ENCODE peak calls at places on chromosomes 1 and 21, in ten cellular contexts. One of them, this sample, is unnamed.

GRCh38 chr1:51236548-51237312 is 657 bp downstream of the RNF11 start:
- DNase-seq in cardiac muscle cell: peak; percentile 44
- DNase-seq in PC-3: peak; percentile 26
- DNase-seq in transverse colon: peak; percentile 59
- DNase-seq in body of pancreas: peak; percentile 57
- DNase-seq in breast epithelium: peak; percentile 61
- DNase-seq in psoas muscle: peak; percentile 38
- DNase-seq in stomach: peak; percentile 44
- DNase-seq in H1: no peak
- DNase-seq in OCI-LY7: peak; percentile 15
- DNase-seq in this sample: peak; percentile 54

GRCh38 chr1:3836421-3836820 is 20.6 kb downstream of the CEP104 start:
- DNase-seq in cardiac muscle cell: peak; percentile 6
- DNase-seq in PC-3: no peak
- DNase-seq in transverse colon: no peak
- DNase-seq in body of pancreas: no peak
- DNase-seq in breast epithelium: no peak
- DNase-seq in psoas muscle: no peak
- DNase-seq in stomach: no peak
- DNase-seq in H1: no peak
- DNase-seq in OCI-LY7: no peak
- DNase-seq in this sample: no peak

GRCh38 chr1:33519240-33519884 is 46.9 kb downstream of the ZSCAN20 start:
- DNase-seq in cardiac muscle cell: no peak
- DNase-seq in PC-3: no peak
- DNase-seq in transverse colon: no peak
- DNase-seq in body of pancreas: no peak
- DNase-seq in breast epithelium: no peak
- DNase-seq in psoas muscle: no peak
- DNase-seq in stomach: no peak
- DNase-seq in H1: no peak
- DNase-seq in OCI-LY7: no peak
- DNase-seq in this sample: no peak

GRCh38 chr21:32442566-32443318 is 30.2 kb downstream of the EVA1C start:
- DNase-seq in cardiac muscle cell: peak; percentile 69
- DNase-seq in PC-3: peak; percentile 28
- DNase-seq in transverse colon: no peak
- DNase-seq in body of pancreas: no peak
- DNase-seq in breast epithelium: no peak
- DNase-seq in psoas muscle: no peak
- DNase-seq in stomach: no peak
- DNase-seq in H1: no peak
- DNase-seq in OCI-LY7: no peak
- DNase-seq in this sample: no peak

GRCh38 chr21:37358392-37358791 is 8.2 kb upstream of the DYRK1A start:
- DNase-seq in cardiac muscle cell: peak; percentile 64
- DNase-seq in PC-3: no peak
- DNase-seq in transverse colon: no peak
- DNase-seq in body of pancreas: no peak
- DNase-seq in breast epithelium: no peak
- DNase-seq in psoas muscle: no peak
- DNase-seq in stomach: no peak
- DNase-seq in H1: no peak
- DNase-seq in OCI-LY7: no peak
- DNase-seq in this sample: no peak

GRCh38 chr1:21927531-21928237 is 9.4 kb downstream of the HSPG2 start:
- DNase-seq in cardiac muscle cell: no peak
- DNase-seq in PC-3: no peak
- DNase-seq in transverse colon: peak; percentile 92
- DNase-seq in body of pancreas: peak; percentile 30
- DNase-seq in breast epithelium: no peak
- DNase-seq in psoas muscle: peak; percentile 81
- DNase-seq in stomach: peak; percentile 67
- DNase-seq in H1: no peak
- DNase-seq in OCI-LY7: no peak
- DNase-seq in this sample: no peak

GRCh38 chr1:186483561-186483960 is 22.6 kb upstream of the PDC start:
- DNase-seq in cardiac muscle cell: no peak
- DNase-seq in PC-3: no peak
- DNase-seq in transverse colon: no peak
- DNase-seq in body of pancreas: no peak
- DNase-seq in breast epithelium: no peak
- DNase-seq in psoas muscle: no peak
- DNase-seq in stomach: no peak
- DNase-seq in H1: no peak
- DNase-seq in OCI-LY7: no peak
- DNase-seq in this sample: no peak

GRCh38 chr1:187244623-187245022 is 415.9 kb downstream of the PLA2G4A start:
- DNase-seq in cardiac muscle cell: peak; percentile 8
- DNase-seq in PC-3: peak; percentile 56
- DNase-seq in transverse colon: no peak
- DNase-seq in body of pancreas: no peak
- DNase-seq in breast epithelium: peak; percentile 54
- DNase-seq in psoas muscle: no peak
- DNase-seq in stomach: no peak
- DNase-seq in H1: no peak
- DNase-seq in OCI-LY7: no peak
- DNase-seq in this sample: no peak

GRCh38 chr1:179087665-179088064 is 5.8 kb downstream of the TOR3A start:
- DNase-seq in cardiac muscle cell: peak; percentile 29
- DNase-seq in PC-3: no peak
- DNase-seq in transverse colon: peak; percentile 36
- DNase-seq in body of pancreas: peak; percentile 25
- DNase-seq in breast epithelium: no peak
- DNase-seq in psoas muscle: no peak
- DNase-seq in stomach: no peak
- DNase-seq in H1: peak; percentile 85
- DNase-seq in OCI-LY7: peak; percentile 19
- DNase-seq in this sample: peak; percentile 58

GRCh38 chr1:154141240-154141639 is 13.6 kb downstream of the NUP210L start:
- DNase-seq in cardiac muscle cell: peak; percentile 41
- DNase-seq in PC-3: peak; percentile 37
- DNase-seq in transverse colon: no peak
- DNase-seq in body of pancreas: no peak
- DNase-seq in breast epithelium: no peak
- DNase-seq in psoas muscle: no peak
- DNase-seq in stomach: no peak
- DNase-seq in H1: no peak
- DNase-seq in OCI-LY7: no peak
- DNase-seq in this sample: no peak

GRCh38 chr1:221625026-221625425 is 116.9 kb downstream of the DUSP10 start:
- DNase-seq in cardiac muscle cell: no peak
- DNase-seq in PC-3: no peak
- DNase-seq in transverse colon: no peak
- DNase-seq in body of pancreas: no peak
- DNase-seq in breast epithelium: no peak
- DNase-seq in psoas muscle: no peak
- DNase-seq in stomach: no peak
- DNase-seq in H1: no peak
- DNase-seq in OCI-LY7: no peak
- DNase-seq in this sample: no peak

GRCh38 chr1:54256756-54257155 is 56.8 kb downstream of the MRPL37 start:
- DNase-seq in cardiac muscle cell: no peak
- DNase-seq in PC-3: no peak
- DNase-seq in transverse colon: peak; percentile 24
- DNase-seq in body of pancreas: no peak
- DNase-seq in breast epithelium: no peak
- DNase-seq in psoas muscle: no peak
- DNase-seq in stomach: no peak
- DNase-seq in H1: no peak
- DNase-seq in OCI-LY7: no peak
- DNase-seq in this sample: peak; percentile 84

GRCh38 chr1:207282049-207282448 is 39.4 kb upstream of the CD55 start:
- DNase-seq in cardiac muscle cell: peak; percentile 21
- DNase-seq in PC-3: peak; percentile 85
- DNase-seq in transverse colon: no peak
- DNase-seq in body of pancreas: no peak
- DNase-seq in breast epithelium: no peak
- DNase-seq in psoas muscle: no peak
- DNase-seq in stomach: no peak
- DNase-seq in H1: no peak
- DNase-seq in OCI-LY7: no peak
- DNase-seq in this sample: no peak

GRCh38 chr1:19547814-19548213 is 62.5 kb upstream of the CAPZB start:
- DNase-seq in cardiac muscle cell: no peak
- DNase-seq in PC-3: peak; percentile 21
- DNase-seq in transverse colon: no peak
- DNase-seq in body of pancreas: no peak
- DNase-seq in breast epithelium: no peak
- DNase-seq in psoas muscle: no peak
- DNase-seq in stomach: no peak
- DNase-seq in H1: no peak
- DNase-seq in OCI-LY7: no peak
- DNase-seq in this sample: no peak

GRCh38 chr1:81165963-81166362 is 634.8 kb upstream of the ADGRL2 start:
- DNase-seq in cardiac muscle cell: no peak
- DNase-seq in PC-3: peak; percentile 26
- DNase-seq in transverse colon: no peak
- DNase-seq in body of pancreas: no peak
- DNase-seq in breast epithelium: no peak
- DNase-seq in psoas muscle: no peak
- DNase-seq in stomach: no peak
- DNase-seq in H1: no peak
- DNase-seq in OCI-LY7: no peak
- DNase-seq in this sample: no peak

GRCh38 chr21:35023396-35024070 is 25.6 kb downstream of the RUNX1 start:
- DNase-seq in cardiac muscle cell: no peak
- DNase-seq in PC-3: no peak
- DNase-seq in transverse colon: no peak
- DNase-seq in body of pancreas: no peak
- DNase-seq in breast epithelium: no peak
- DNase-seq in psoas muscle: no peak
- DNase-seq in stomach: no peak
- DNase-seq in H1: no peak
- DNase-seq in OCI-LY7: no peak
- DNase-seq in this sample: no peak

GRCh38 chr1:204075116-204075636 is 2.3 kb downstream of the SOX13 start:
- DNase-seq in cardiac muscle cell: peak; percentile 51
- DNase-seq in PC-3: peak; percentile 26
- DNase-seq in transverse colon: peak; percentile 67
- DNase-seq in body of pancreas: peak; percentile 50
- DNase-seq in breast epithelium: no peak
- DNase-seq in psoas muscle: no peak
- DNase-seq in stomach: peak; percentile 44
- DNase-seq in H1: no peak
- DNase-seq in OCI-LY7: no peak
- DNase-seq in this sample: no peak
- TF ChIP-seq CTCF in cardiac muscle cell: no peak
- TF ChIP-seq CTCF in PC-3: no peak
- TF ChIP-seq CTCF in transverse colon: peak; percentile 7
- TF ChIP-seq CTCF in body of pancreas: no peak
- TF ChIP-seq CTCF in breast epithelium: no peak
- TF ChIP-seq CTCF in psoas muscle: no peak
- TF ChIP-seq CTCF in stomach: no peak
- TF ChIP-seq CTCF in H1: peak; percentile 0
- TF ChIP-seq CTCF in OCI-LY7: no peak
- TF ChIP-seq CTCF in this sample: no peak

DNA sequence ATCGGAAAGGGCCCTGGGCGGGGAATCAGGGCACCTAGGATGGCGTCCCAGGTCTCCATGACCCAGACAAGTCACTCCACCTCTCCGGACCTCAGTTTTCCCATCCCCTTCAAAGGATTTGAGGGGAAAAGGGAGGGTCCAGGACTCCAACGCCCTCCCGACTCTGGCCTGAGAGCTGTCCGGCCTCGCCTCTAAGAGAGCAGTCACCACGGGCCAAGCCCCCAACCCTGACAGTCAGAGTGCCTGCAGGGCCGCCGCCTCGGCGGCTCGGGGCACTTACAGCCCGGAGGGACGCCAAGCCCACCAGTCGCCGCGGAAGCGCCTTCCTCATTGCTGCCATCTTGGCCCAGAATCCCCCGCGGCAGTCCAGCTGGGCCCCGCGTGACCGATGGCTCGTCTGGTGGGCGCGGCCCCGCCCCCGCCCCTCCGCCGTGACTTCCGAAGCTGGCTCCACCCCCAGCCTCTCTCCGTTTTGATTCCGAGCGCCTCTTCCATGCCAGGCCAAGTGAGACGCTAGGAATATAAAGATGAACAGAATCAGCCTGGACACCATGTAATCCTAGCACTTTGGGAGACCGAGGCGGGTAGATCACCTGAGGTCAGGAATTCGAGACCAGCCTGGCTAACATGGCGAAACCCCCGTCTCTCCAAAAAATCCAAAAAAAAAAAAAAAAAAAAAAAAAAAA is at the start of gene HMGCL:
- DNase-seq in cardiac muscle cell: peak; percentile 93
- DNase-seq in PC-3: peak; percentile 82
- DNase-seq in transverse colon: peak; percentile 93
- DNase-seq in body of pancreas: peak; percentile 92
- DNase-seq in breast epithelium: peak; percentile 94
- DNase-seq in psoas muscle: peak; percentile 93
- DNase-seq in stomach: peak; percentile 93
- DNase-seq in H1: no peak
- DNase-seq in OCI-LY7: peak; percentile 87
- DNase-seq in this sample: peak; percentile 91
- H3K27ac ChIP-seq in cardiac muscle cell: peak within 1 kb of the TSS; percentile 97
- H3K27ac ChIP-seq in PC-3: peak within 1 kb of the TSS; percentile 42
- H3K27ac ChIP-seq in transverse colon: peak within 1 kb of the TSS; percentile 90
- H3K27ac ChIP-seq in body of pancreas: peak within 1 kb of the TSS; percentile 94
- H3K27ac ChIP-seq in breast epithelium: peak within 1 kb of the TSS; percentile 97
- H3K27ac ChIP-seq in psoas muscle: peak within 1 kb of the TSS; percentile 97
- H3K27ac ChIP-seq in stomach: peak within 1 kb of the TSS; percentile 85
- H3K27ac ChIP-seq in H1: peak within 1 kb of the TSS; percentile 96
- H3K27ac ChIP-seq in OCI-LY7: peak within 1 kb of the TSS; percentile 25
- H3K27ac ChIP-seq in this sample: peak within 1 kb of the TSS; percentile 90

GRCh38 chr21:15797577-15798363 is 68.0 kb downstream of the USP25 start:
- DNase-seq in cardiac muscle cell: peak; percentile 10
- DNase-seq in PC-3: no peak
- DNase-seq in transverse colon: no peak
- DNase-seq in body of pancreas: no peak
- DNase-seq in breast epithelium: no peak
- DNase-seq in psoas muscle: no peak
- DNase-seq in stomach: no peak
- DNase-seq in H1: no peak
- DNase-seq in OCI-LY7: no peak
- DNase-seq in this sample: no peak
- H3K36me3 ChIP-seq in cardiac muscle cell: peaks cover 3% of the 10 kb centered on the region
- H3K36me3 ChIP-seq in PC-3: peaks cover 3% of the 10 kb centered on the region
- H3K36me3 ChIP-seq in transverse colon: no peaks in the 10 kb centered on the region
- H3K36me3 ChIP-seq in body of pancreas: no peaks in the 10 kb centered on the region
- H3K36me3 ChIP-seq in breast epithelium: no peaks in the 10 kb centered on the region
- H3K36me3 ChIP-seq in psoas muscle: no peaks in the 10 kb centered on the region
- H3K36me3 ChIP-seq in stomach: no peaks in the 10 kb centered on the region
- H3K36me3 ChIP-seq in H1: no peaks in the 10 kb centered on the region
- H3K36me3 ChIP-seq in OCI-LY7: no peaks in the 10 kb centered on the region
- H3K36me3 ChIP-seq in this sample: no peaks in the 10 kb centered on the region

DNA sequence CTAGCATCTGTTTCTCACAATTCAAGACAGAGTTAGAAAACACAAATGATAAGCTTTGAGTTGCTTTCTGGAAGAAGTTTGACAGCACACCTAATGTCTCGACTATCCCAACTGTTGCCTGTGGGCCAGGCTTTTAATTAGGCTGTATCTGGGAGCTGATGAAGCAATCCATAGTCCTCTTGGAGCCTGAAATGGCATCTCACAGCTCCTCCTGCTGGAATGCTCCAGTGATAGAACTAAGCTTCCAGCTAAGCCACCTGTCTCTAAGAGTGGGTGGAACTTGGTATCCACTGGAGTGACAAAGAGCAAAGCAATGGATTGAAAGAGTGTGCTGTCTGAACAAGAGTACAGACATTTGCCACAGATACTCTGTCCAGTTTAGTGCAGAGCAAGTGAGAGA is 605.3 kb upstream of the NR5A2 start:
- DNase-seq in cardiac muscle cell: peak; percentile 67
- DNase-seq in PC-3: peak; percentile 53
- DNase-seq in transverse colon: no peak
- DNase-seq in body of pancreas: peak; percentile 2
- DNase-seq in breast epithelium: no peak
- DNase-seq in psoas muscle: no peak
- DNase-seq in stomach: peak; percentile 28
- DNase-seq in H1: peak; percentile 17
- DNase-seq in OCI-LY7: no peak
- DNase-seq in this sample: peak; percentile 44
- TF ChIP-seq CTCF in cardiac muscle cell: peak; percentile 58
- TF ChIP-seq CTCF in PC-3: peak; percentile 55
- TF ChIP-seq CTCF in transverse colon: no peak
- TF ChIP-seq CTCF in body of pancreas: no peak
- TF ChIP-seq CTCF in breast epithelium: no peak
- TF ChIP-seq CTCF in psoas muscle: no peak
- TF ChIP-seq CTCF in stomach: no peak
- TF ChIP-seq CTCF in H1: peak; percentile 60
- TF ChIP-seq CTCF in OCI-LY7: no peak
- TF ChIP-seq CTCF in this sample: peak; percentile 66

This sample was measured in WERI-Rb-1.